ENCODE peak calls at places on chromosomes 1 and 21, in four cellular contexts. W is heart left ventricle; A is nephron progenitor cell; B is stimulated activated CD8-positive, alpha-beta memory T cell treated with anti-CD3 and anti-CD28 coated beads, Interleukin-2, amount 100 ng/mL, for 1 hour. I is an unnamed sample.

GRCh38 chr1:167566766-167567165 is 13.2 kb upstream of the CREG1 start:
- DNase-seq in A (no peak), W (no peak), B (no peak), I (no peak)

GRCh38 chr1:109210058-109210457 is 3.7 kb upstream of the SARS1 start:
- DNase-seq in W (no peak), A (no peak), B (no peak), I (no peak)

GRCh38 chr1:95368178-95368577 is 134.2 kb downstream of the RWDD3 start:
- DNase-seq in W (no peak), B (no peak), A (no peak), I (no peak)

GRCh38 chr1:242205622-242206489 is 207.0 kb upstream of the MAP1LC3C start:
- DNase-seq in B (no peak), W (no peak), A (no peak), I (no peak)

GRCh38 chr1:163875214-163875926 is 553.6 kb downstream of the NUF2 start:
- DNase-seq in W (peak), B (no peak), A (no peak), I (no peak)

GRCh38 chr1:46991083-46991923 is 32.2 kb upstream of the CYP4X1 start:
- DNase-seq in W (no peak), B (no peak), A (no peak), I (no peak)

GRCh38 chr21:15121655-15122120 is 56.9 kb upstream of the NRIP1 start:
- DNase-seq in A (no peak), B (no peak), W (no peak), I (peak)

GRCh38 chr1:11967028-11967547 is 13.2 kb upstream of the MFN2 start:
- DNase-seq in A (no peak), W (no peak), B (no peak), I (peak)

GRCh38 chr21:9839011-9839661 is 682.2 kb upstream of the TPTE start:
- DNase-seq in B (no peak), A (no peak), W (no peak), I (peak)

GRCh38 chr1:204659061-204659460 is 26.5 kb downstream of the LRRN2 start:
- DNase-seq in W (no peak), A (no peak), B (no peak), I (no peak)

GRCh38 chr1:67532452-67533216 is 102.4 kb upstream of the SERBP1 start:
- DNase-seq in B (no peak), W (peak), A (peak), I (no peak)

GRCh38 chr1:168234846-168235547 is 9.2 kb downstream of the SFT2D2 start:
- DNase-seq in B (no peak), W (no peak), A (no peak), I (no peak)

GRCh38 chr1:153699116-153699515 is 20.6 kb downstream of the NPR1 start:
- DNase-seq in W (no peak), B (no peak), A (no peak), I (no peak)

GRCh38 chr1:226632922-226633351 is 84.4 kb downstream of the STUM start:
- DNase-seq in A (no peak), B (no peak), W (peak), I (peak)

GRCh38 chr1:88327391-88328267 is 356.4 kb upstream of the PKN2 start:
- DNase-seq in W (no peak), B (no peak), A (no peak), I (no peak)

GRCh38 chr1:247247568-247247967 is 8.3 kb upstream of the VN1R5 start:
- DNase-seq in B (no peak), A (no peak), W (no peak), I (no peak)

GRCh38 chr1:37485902-37486679 is 11.7 kb downstream of the ZC3H12A start:
- DNase-seq in A (no peak), W (no peak), B (no peak), I (no peak)

I was measured in right lobe of liver.